ENCODE peak calls at places on chromosomes 11 and 22, in seven cellular contexts. D is adrenal gland, Q is Peyer's patch, B is right atrium auricular region, T is kidney, M is left ventricle myocardium inferior, O is testis. P is an unnamed sample.

GRCh38 chr11:43145653-43146052 is 166.1 kb upstream of the API5 start:
- DNase-seq in D (no peak), Q (no peak), B (no peak), T (no peak), M (no peak), O (no peak), P (no peak)

GRCh38 chr22:19292262-19293230 is 1.0 kb upstream of the CLTCL1 start:
- DNase-seq in D (peak), Q (no peak), B (no peak), T (no peak), M (peak), O (peak), P (peak)

GRCh38 chr22:46673677-46674236 is 53.6 kb downstream of the GRAMD4 start:
- DNase-seq in D (no peak), Q (no peak), B (no peak), T (no peak), M (no peak), O (no peak), P (no peak)

GRCh38 chr11:69832561-69833413 is 13.6 kb upstream of the FGF3 start:
- DNase-seq in D (peak), Q (no peak), B (no peak), T (no peak), M (no peak), O (no peak), P (no peak)

GRCh38 chr11:68598816-68599653 is 85.3 kb upstream of the GAL start:
- DNase-seq in D (no peak), Q (no peak), B (no peak), T (no peak), M (no peak), O (no peak), P (no peak)

GRCh38 chr22:49966716-49967332 is 6.3 kb downstream of the PIM3 start:
- DNase-seq in D (peak), Q (peak), B (peak), T (peak), M (peak), O (peak), P (peak)

GRCh38 chr11:68367252-68367651 is 54.9 kb downstream of the LRP5 start:
- DNase-seq in D (no peak), Q (no peak), B (no peak), T (no peak), M (no peak), O (no peak), P (no peak)

GRCh38 chr11:85752890-85753581 is 57.9 kb downstream of the SYTL2 start:
- DNase-seq in D (peak), Q (peak), B (no peak), T (peak), M (no peak), O (peak), P (no peak)

GRCh38 chr22:44130076-44130711 is 50.5 kb upstream of the PARVG start:
- DNase-seq in D (no peak), Q (no peak), B (no peak), T (peak), M (no peak), O (no peak), P (no peak)

GRCh38 chr22:41619979-41620645 is 731 bp downstream of the DESI1 start:
- DNase-seq in D (peak), Q (peak), B (peak), T (peak), M (peak), O (peak), P (no peak)

GRCh38 chr22:26245001-26245400 is 75.7 kb downstream of the SEZ6L start:
- DNase-seq in D (no peak), Q (no peak), B (no peak), T (no peak), M (no peak), O (no peak), P (no peak)

GRCh38 chr11:92658733-92659132 is 310.7 kb upstream of the MTNR1B start:
- DNase-seq in D (no peak), Q (no peak), B (no peak), T (no peak), M (no peak), O (no peak), P (no peak)

GRCh38 chr22:22856885-22857606 is 30.6 kb upstream of the IGLL5 start:
- DNase-seq in D (no peak), Q (no peak), B (no peak), T (no peak), M (no peak), O (no peak), P (no peak)

GRCh38 chr22:20530368-20531153 is 23.2 kb downstream of the MED15 start:
- DNase-seq in D (peak), Q (no peak), B (no peak), T (no peak), M (no peak), O (no peak), P (no peak)

GRCh38 chr11:77633856-77634425 is 3.7 kb downstream of the CLNS1A start:
- DNase-seq in D (peak), Q (no peak), B (no peak), T (no peak), M (no peak), O (no peak), P (no peak)

GRCh38 chr11:1260023-1260501 is 37.2 kb downstream of the MUC5B start:
- DNase-seq in D (no peak), Q (no peak), B (no peak), T (peak), M (no peak), O (no peak), P (no peak)

GRCh38 chr11:129854229-129854805 is 38.7 kb downstream of the TMEM45B start:
- DNase-seq in D (no peak), Q (no peak), B (no peak), T (no peak), M (no peak), O (no peak), P (no peak)

GRCh38 chr11:17722000-17722643 is 2.8 kb downstream of the MYOD1 start:
- DNase-seq in D (no peak), Q (no peak), B (no peak), T (no peak), M (no peak), O (no peak), P (no peak)

GRCh38 chr11:14414470-14415461 is 55.8 kb upstream of the RRAS2 start:
- DNase-seq in D (no peak), Q (no peak), B (no peak), T (no peak), M (no peak), O (no peak), P (no peak)

GRCh38 chr22:46583571-46583970 is 36.6 kb upstream of the GRAMD4 start:
- DNase-seq in D (no peak), Q (no peak), B (no peak), T (peak), M (peak), O (no peak), P (no peak)

GRCh38 chr22:32926600-32926999 is 125.1 kb downstream of the TIMP3 start:
- DNase-seq in D (peak), Q (no peak), B (no peak), T (no peak), M (no peak), O (no peak), P (no peak)

DNA sequence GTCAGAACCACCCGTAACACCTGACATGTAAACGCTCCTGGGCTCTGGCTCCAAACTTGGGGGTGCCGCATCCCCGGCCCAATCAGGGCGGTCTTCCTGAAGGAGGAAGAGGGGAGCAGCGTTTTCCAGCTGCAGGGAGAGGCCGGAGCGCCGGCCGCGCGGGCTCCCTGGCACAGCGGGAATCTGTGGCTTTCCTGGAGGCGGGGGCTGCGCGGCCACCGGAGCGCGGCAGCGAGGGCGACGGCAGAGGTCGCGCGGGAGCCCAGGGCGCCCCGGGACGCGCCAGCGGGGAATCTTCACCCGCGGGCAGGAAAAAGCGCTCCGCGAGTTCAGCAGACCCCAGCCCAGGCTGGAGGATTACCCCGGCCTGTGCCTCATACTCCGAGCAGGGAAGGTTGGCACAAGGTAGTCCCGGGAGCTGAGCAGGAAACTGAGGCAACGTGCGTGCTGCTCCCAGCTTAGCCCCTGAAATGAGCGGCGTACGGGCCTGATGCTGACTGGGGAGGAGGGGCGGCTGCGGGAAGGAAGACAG is 600 bp upstream of the ESAM start:
- DNase-seq in D (no peak), Q (no peak), B (no peak), T (peak), M (no peak), O (no peak), P (no peak)
- H3K27ac ChIP-seq in D (no peak), Q (no peak), B (peak), T (peak), M (peak), O (no peak), P (peak)

GRCh38 chr11:64007160-64007628 is 21.0 kb downstream of the OTUB1 start:
- DNase-seq in D (peak), Q (no peak), B (peak), T (peak), M (no peak), O (peak), P (no peak)
- TF ChIP-seq CTCF in D (no peak), Q (no peak), B (no peak), T (no peak), M (no peak), O (no peak), P (no peak)

GRCh38 chr22:17860220-17860965 is 86.1 kb upstream of the BID start:
- DNase-seq in D (no peak), Q (no peak), B (no peak), T (no peak), M (no peak), O (no peak), P (no peak)

GRCh38 chr22:17862646-17863181 is 88.4 kb upstream of the BID start:
- DNase-seq in D (no peak), Q (no peak), B (no peak), T (no peak), M (no peak), O (no peak), P (no peak)

GRCh38 chr22:17855891-17856290 is 81.6 kb upstream of the BID start:
- DNase-seq in D (no peak), Q (no peak), B (no peak), T (no peak), M (no peak), O (peak), P (no peak)

GRCh38 chr22:17861909-17862308 is 87.6 kb upstream of the BID start:
- DNase-seq in D (no peak), Q (no peak), B (no peak), T (no peak), M (no peak), O (no peak), P (no peak)

DNA sequence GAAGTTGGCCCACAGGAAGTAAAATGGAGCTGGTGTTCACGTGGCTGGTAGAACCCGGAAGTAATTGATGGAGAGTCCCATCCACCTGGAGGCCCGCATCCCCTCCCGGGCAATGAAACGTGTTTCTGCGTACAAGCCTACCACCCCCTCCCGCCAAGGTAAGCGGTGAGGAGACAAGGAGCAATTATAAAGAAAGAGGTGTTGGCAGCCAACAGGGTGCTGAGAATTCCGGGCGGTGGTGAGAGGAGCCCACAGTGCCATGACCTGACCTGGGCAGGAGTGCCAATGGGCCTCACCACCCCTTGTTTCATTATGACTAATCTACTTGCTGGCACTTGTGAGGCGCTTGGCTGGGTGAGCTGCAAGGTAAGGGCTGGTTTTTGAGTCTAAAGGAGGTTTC is 83.8 kb upstream of the BID start:
- DNase-seq in D (no peak), Q (no peak), B (no peak), T (no peak), M (no peak), O (no peak), P (no peak)
- H3K27ac ChIP-seq in D (no peak), Q (peak), B (peak), T (no peak), M (peak), O (no peak), P (no peak)

GRCh38 chr22:39613549-39613921 is 43.0 kb downstream of the CACNA1I start:
- DNase-seq in D (no peak), Q (no peak), B (no peak), T (no peak), M (no peak), O (no peak), P (no peak)
- TF ChIP-seq CTCF in D (no peak), Q (no peak), B (no peak), T (no peak), M (no peak), O (no peak), P (no peak)

DNA sequence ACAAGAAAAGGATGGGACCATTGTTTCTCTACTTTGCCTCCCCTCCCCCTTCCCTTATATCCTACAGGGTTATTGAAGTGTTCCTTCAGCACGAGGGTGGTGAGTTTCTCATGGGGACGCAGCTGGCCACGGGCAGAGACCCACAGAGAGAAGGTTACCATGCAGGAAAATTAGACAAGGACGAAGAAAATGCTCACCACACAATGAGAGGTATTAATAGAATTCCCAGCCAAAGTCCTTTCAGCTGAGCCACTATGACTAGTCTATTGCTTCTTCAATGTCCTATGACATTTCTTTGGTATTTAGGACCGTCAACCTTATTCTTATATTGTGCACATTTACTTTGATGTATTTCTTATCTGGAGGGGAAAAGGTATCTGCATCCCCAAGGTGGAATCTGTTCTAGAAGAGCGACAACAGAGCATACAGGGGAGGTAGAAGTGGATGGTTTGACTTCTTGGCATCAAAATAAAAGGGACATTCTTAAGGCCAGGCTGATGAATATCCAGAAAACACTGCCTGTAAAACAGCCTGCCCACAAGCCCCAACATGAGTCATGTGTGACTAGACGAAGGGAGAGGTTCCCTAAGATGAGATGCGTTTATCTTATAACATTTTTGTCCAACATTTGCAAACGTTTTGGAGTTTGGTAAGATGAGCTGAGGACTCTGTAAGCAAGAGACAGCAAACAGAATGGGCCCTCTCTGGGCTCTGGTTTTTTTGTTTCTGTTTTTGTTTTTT is 209.8 kb upstream of the NARS2 start:
- DNase-seq in D (no peak), Q (no peak), B (no peak), T (no peak), M (no peak), O (no peak), P (no peak)
- H3K27ac ChIP-seq in D (no peak), Q (no peak), B (no peak), T (no peak), M (no peak), O (no peak), P (no peak)

DNA sequence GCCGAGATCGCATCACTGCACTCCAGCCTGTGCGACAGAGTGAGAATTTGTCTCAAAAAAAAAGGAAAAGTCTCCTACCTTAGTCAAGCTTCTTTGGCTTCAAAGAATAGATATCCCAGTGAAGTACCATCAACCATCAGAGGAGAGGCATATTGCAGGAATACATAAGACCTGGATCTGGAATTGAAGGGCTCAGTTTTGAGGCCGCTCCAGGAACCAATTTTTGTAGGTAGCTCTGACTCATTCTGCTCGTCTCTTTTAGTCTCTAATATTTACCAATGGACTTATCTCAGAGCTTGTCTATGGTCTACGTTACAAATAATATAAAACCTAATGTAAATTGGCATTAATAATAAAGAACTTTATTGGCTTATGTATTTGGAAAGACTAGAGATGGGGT is 8.2 kb upstream of the CCDC15 start:
- DNase-seq in D (no peak), Q (no peak), B (no peak), T (no peak), M (no peak), O (no peak), P (no peak)
- TF ChIP-seq CTCF in D (no peak), Q (no peak), B (no peak), T (no peak), M (no peak), O (no peak), P (no peak)

DNA sequence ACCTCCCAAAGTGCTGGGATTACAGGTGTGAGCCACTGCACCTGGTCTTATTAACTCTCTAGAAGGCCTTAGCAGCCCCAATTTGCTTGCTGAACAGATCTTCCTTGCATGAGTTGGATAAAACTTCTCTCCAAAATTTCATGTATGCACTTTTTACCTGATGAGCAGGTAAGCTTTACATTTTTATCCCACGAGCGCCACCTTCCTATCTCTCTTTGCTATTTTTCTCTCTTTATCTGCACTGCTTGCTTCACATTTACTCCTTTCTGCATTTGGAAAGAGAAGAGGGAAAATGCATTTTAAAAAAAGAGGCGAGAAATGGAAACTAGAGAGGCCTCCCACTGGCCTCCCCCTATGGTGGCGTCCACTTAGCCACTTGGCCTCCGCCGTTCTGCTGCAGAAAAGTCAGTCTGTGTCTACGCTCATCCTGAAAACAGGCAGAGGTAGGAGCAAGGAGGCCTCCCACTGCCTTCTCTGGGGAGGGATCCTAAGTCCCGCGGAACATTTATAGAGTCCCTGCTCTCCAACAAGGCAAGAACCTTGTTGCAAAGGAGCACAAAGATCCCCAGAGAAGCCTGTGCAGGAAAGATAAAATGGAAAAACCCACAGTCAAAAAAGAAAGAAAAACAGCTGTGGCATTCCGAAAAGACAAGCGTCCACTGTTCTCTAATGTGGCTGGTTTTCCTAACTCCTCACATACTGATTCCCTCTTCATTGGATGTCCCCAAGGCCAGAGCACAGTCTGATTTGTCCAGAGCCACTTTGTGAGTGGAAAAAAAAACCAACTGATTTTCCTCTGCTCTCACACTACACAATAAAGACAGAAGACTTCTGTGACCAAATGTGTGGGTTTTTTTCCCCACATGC is 62.2 kb upstream of the INCENP start:
- DNase-seq in D (no peak), Q (no peak), B (no peak), T (no peak), M (no peak), O (no peak), P (no peak)
- H3K27ac ChIP-seq in D (no peak), Q (no peak), B (no peak), T (no peak), M (peak), O (peak), P (no peak)

GRCh38 chr11:87284306-87284705 is 246.6 kb downstream of the TMEM135 start:
- DNase-seq in D (no peak), Q (no peak), B (no peak), T (no peak), M (no peak), O (no peak), P (no peak)

GRCh38 chr11:87281496-87281895 is 243.8 kb downstream of the TMEM135 start:
- DNase-seq in D (no peak), Q (no peak), B (no peak), T (no peak), M (no peak), O (no peak), P (no peak)

DNA sequence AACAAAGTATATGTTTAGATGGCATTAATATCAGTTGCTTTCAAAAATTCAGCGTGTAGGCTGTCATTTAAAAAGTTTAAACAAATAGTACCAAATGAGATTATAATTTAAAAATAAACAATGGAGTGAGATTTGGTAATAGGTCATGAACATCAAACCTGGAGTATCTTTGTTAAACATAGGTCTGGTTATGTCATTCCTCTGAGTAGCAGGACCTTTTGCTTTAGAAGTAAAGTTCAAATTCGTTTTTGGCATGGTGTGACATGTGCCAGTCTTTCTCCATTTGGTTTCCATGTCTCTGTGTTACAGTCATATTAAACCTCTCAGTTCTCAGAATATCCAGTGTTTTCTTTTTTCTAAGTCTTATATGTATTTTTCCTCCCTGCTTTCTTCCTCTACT is 242.4 kb downstream of the TMEM135 start:
- DNase-seq in D (no peak), Q (no peak), B (no peak), T (no peak), M (no peak), O (no peak), P (no peak)
- TF ChIP-seq CTCF in D (no peak), Q (no peak), B (no peak), T (no peak), M (no peak), O (no peak), P (no peak)